ENCODE peak calls at places on chromosome 21, in eight cellular contexts. A is spleen, U is IMR-90, K is esophagus squamous epithelium, O is Peyer's patch, V is MM.1S, I is GM23338, E is HFF-Myc. Z is an unnamed sample.

GRCh38 chr21:27277122-27277521 is 310.2 kb upstream of the ADAMTS5 start:
- DNase-seq in A (no peak), U (peak), K (no peak), O (no peak), V (no peak), I (no peak), E (no peak), Z (no peak)

GRCh38 chr21:32829504-32829903 is 57.9 kb upstream of the PAXBP1 start:
- DNase-seq in A (no peak), U (no peak), K (no peak), O (no peak), V (no peak), I (no peak), E (no peak), Z (no peak)

GRCh38 chr21:17146426-17146825 is 366.4 kb upstream of the CXADR start:
- DNase-seq in A (no peak), U (no peak), K (no peak), O (no peak), V (no peak), I (peak), E (no peak), Z (no peak)

GRCh38 chr21:32990666-32991065 is 35.1 kb upstream of the OLIG2 start:
- DNase-seq in A (no peak), U (no peak), K (no peak), O (no peak), V (no peak), I (no peak), E (no peak), Z (no peak)

GRCh38 chr21:40043423-40043822 is 176.2 kb downstream of the PCP4 start:
- DNase-seq in A (no peak), U (no peak), K (no peak), O (no peak), V (no peak), I (peak), E (no peak), Z (no peak)

GRCh38 chr21:27564684-27565280 is 597.9 kb upstream of the ADAMTS5 start:
- DNase-seq in A (no peak), U (peak), K (no peak), O (peak), V (peak), I (peak), E (no peak), Z (no peak)

GRCh38 chr21:17340081-17340480 is 172.8 kb upstream of the CXADR start:
- DNase-seq in A (no peak), U (no peak), K (no peak), O (no peak), V (no peak), I (no peak), E (no peak), Z (no peak)

GRCh38 chr21:18191139-18191538 is 53.5 kb upstream of the CHODL start:
- DNase-seq in A (no peak), U (no peak), K (no peak), O (no peak), V (no peak), I (no peak), E (no peak), Z (no peak)

GRCh38 chr21:16176570-16176969 is 446.8 kb downstream of the USP25 start:
- DNase-seq in A (no peak), U (no peak), K (no peak), O (no peak), V (no peak), I (no peak), E (no peak), Z (no peak)

GRCh38 chr21:33541756-33542639 is at the start of gene GART:
- DNase-seq in A (peak), U (peak), K (peak), O (peak), V (peak), I (peak), E (peak), Z (peak)

GRCh38 chr21:25384782-25385181 is 222.5 kb downstream of the MRPL39 start:
- DNase-seq in A (no peak), U (no peak), K (no peak), O (no peak), V (no peak), I (no peak), E (no peak), Z (no peak)

GRCh38 chr21:22154579-22155274 is 1156.5 kb downstream of the NCAM2 start:
- DNase-seq in A (no peak), U (no peak), K (no peak), O (no peak), V (no peak), I (no peak), E (no peak), Z (no peak)

GRCh38 chr21:33033094-33033951 is 7.6 kb downstream of the OLIG2 start:
- DNase-seq in A (no peak), U (no peak), K (no peak), O (no peak), V (no peak), I (peak), E (no peak), Z (no peak)

GRCh38 chr21:17903929-17904639 is 84.9 kb upstream of the C21orf91 start:
- DNase-seq in A (no peak), U (no peak), K (no peak), O (no peak), V (no peak), I (no peak), E (no peak), Z (no peak)

GRCh38 chr21:36429672-36430546 is 44.7 kb downstream of the CHAF1B start:
- DNase-seq in A (peak), U (peak), K (peak), O (peak), V (no peak), I (peak), E (peak), Z (peak)
- H3K4me3 ChIP-seq in A (no peak), U (peak), K (peak), O (peak), V (no peak), I (no peak), E (peak), Z (peak)

DNA sequence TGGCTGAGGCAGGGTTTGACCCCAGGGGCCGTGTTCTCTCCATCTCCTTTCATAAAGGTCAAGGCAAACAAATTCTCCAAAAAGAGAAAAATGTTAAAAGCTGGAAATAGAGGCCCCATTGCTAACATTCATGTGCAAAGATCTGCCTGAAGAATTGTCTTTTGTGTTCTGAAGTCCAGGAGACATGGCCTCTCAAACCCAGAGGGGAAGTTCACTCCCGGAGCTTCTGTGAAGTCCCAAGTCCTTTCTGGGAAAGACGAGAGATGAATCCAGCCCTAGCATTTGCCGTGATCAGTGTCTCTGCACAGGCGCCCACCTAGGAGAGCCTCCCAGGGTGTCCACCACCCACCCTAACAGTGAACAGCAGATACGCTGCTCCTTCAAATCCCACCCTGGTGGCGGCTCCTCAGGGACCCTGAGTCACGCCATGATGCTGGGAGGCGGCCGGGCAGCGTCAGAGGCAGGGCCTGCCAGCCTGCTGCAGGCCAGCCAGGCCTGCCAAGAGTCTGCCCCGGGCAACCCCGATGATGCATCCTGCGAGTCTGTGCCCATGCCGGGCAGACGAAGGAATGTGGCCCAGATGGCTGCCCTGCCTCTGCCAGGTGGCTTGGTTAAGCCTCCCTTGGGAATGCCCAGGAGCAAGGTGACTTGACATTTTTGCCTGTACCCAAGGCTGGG is 5.2 kb upstream of the C2CD2 start:
- DNase-seq in A (no peak), U (no peak), K (no peak), O (peak), V (no peak), I (no peak), E (no peak), Z (no peak)
- H3K4me3 ChIP-seq in A (no peak), U (no peak), K (no peak), O (no peak), V (no peak), I (no peak), E (no peak), Z (no peak)

GRCh38 chr21:34548782-34549376 is 36.9 kb upstream of the KCNE1 start:
- DNase-seq in A (no peak), U (no peak), K (no peak), O (no peak), V (peak), I (no peak), E (no peak), Z (no peak)

GRCh38 chr21:34544032-34544496 is 32.1 kb upstream of the KCNE1 start:
- DNase-seq in A (no peak), U (peak), K (no peak), O (peak), V (peak), I (peak), E (peak), Z (no peak)

GRCh38 chr21:34543017-34543416 is 31.0 kb upstream of the KCNE1 start:
- DNase-seq in A (no peak), U (no peak), K (no peak), O (no peak), V (no peak), I (no peak), E (no peak), Z (no peak)

GRCh38 chr21:34546556-34546955 is 34.5 kb upstream of the KCNE1 start:
- DNase-seq in A (no peak), U (no peak), K (no peak), O (no peak), V (no peak), I (no peak), E (no peak), Z (no peak)

GRCh38 chr21:34545079-34545884 is 33.3 kb upstream of the KCNE1 start:
- DNase-seq in A (no peak), U (peak), K (no peak), O (no peak), V (peak), I (peak), E (no peak), Z (no peak)
- H3K4me3 ChIP-seq in A (no peak), U (no peak), K (no peak), O (no peak), V (peak), I (no peak), E (no peak), Z (no peak)

DNA sequence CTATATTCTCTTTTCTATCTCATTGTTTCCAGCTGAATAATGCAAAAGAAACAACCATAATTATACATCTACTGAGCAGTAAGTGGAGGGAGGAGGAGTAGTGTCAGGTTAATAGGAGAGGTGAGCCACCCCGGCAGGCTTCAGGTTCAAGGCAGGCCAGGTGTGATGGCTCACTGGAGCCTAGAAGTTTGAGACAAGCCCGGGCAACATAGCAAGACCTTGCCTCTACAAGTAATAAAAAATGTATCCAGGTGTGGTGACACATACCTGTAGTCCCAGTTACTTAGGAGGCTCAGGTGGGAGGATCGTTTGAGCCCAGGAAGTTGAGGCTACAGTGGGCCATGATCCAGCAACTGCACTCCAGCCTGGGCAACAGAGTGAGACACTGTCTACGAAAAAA is 1.9 kb upstream of the DIP2A start:
- DNase-seq in A (no peak), U (no peak), K (no peak), O (no peak), V (no peak), I (no peak), E (no peak), Z (no peak)
- H3K4me3 ChIP-seq in A (no peak), U (no peak), K (no peak), O (no peak), V (no peak), I (peak), E (peak), Z (no peak)

DNA sequence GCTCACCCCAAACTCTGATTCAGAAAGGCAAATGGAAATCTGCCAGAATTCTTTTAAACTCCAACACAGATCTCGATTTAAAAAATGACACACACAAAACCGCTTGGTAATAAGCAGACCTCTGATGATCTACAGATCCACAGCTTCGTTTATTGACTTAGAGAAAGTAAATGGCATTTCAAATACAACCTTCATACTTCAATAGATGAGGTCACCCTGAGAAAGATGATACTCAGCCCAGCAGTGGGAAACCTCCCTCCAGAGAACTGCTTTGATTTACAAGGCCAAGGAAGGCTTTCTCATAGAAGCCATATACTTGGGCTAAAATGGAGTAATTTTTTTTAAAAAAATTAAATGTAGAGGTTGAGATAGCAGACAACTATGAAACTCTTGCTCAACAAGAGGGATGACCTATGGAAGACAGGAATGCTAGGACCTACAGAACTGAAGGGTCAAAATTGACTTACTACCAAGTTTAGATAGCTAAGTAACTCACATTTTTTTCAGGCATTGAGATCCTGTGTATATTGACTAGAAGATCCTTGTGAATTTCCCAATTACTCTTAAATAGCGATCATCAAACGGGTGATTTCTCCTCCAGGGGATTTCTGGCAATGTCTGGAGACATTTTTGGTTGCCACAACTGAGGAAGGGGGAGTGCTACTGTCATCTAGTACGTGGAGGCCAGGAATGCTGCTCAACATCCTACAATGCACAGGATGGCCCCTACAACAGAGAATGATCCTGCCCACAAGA is 143.9 kb downstream of the CLIC6 start:
- DNase-seq in A (no peak), U (peak), K (no peak), O (no peak), V (no peak), I (no peak), E (no peak), Z (peak)
- H3K4me3 ChIP-seq in A (no peak), U (no peak), K (no peak), O (no peak), V (no peak), I (no peak), E (no peak), Z (no peak)

GRCh38 chr21:31343030-31343510 is 991 bp downstream of the TIAM1 start:
- DNase-seq in A (no peak), U (no peak), K (no peak), O (no peak), V (no peak), I (no peak), E (no peak), Z (no peak)
- H3K4me3 ChIP-seq in A (peak), U (no peak), K (peak), O (peak), V (no peak), I (peak), E (peak), Z (peak)

DNA sequence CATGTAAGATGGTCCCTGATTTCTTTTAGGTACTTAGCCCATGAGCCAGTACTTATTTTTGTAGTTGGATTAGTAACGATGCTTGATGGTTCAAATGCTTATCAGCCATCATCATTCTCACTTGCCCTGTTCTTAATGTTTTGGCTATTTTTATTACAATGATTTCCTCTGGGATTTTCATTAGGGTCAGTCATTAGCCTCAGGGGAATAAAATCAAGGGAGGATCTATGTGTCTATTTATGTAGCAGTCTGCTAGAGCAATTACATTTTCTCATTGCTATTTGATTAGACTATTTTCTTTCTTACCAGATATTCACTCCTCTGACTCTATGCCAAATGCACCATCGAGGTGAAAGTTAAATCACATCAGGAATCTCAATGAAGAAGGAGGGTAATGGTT is 10.9 kb upstream of the CCT8 start:
- DNase-seq in A (no peak), U (no peak), K (no peak), O (no peak), V (no peak), I (no peak), E (no peak), Z (no peak)
- H3K4me3 ChIP-seq in A (no peak), U (no peak), K (no peak), O (no peak), V (no peak), I (no peak), E (no peak), Z (no peak)

DNA sequence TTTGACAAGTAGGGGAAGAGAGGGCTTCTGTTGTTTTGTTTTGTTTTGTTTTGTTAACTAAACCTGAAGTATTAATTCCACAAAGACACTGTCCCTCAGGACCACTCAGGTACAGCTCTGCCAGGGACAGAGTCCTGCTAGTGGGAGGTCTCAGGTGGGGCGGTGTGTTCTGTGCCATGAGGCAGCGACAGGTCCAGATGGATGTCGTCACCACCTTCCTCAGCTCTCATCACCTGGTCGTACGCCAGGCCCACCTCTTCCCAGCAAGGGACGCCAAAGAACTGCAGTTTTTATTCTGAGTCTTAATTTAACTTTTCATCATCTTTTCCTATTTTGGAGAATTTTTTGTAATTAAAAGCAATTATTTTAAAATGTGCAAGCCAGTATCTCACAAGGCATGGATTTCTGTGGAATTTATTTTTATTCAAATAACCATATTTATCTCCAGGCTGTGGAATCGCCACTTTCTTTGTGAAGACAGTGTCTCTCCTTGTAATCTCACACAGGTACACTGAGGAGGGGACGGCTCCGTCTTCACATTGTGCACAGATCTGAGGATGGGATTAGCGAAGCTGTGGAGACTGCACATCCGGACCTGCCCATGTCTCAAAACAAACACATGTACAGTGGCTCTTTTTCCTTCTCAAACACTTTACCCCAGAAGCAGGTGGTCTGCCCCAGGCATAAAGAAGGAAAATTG is 62.5 kb downstream of the POFUT2 start:
- DNase-seq in A (no peak), U (no peak), K (no peak), O (no peak), V (no peak), I (no peak), E (no peak), Z (no peak)
- H3K4me3 ChIP-seq in A (no peak), U (no peak), K (no peak), O (no peak), V (no peak), I (no peak), E (no peak), Z (no peak)

DNA sequence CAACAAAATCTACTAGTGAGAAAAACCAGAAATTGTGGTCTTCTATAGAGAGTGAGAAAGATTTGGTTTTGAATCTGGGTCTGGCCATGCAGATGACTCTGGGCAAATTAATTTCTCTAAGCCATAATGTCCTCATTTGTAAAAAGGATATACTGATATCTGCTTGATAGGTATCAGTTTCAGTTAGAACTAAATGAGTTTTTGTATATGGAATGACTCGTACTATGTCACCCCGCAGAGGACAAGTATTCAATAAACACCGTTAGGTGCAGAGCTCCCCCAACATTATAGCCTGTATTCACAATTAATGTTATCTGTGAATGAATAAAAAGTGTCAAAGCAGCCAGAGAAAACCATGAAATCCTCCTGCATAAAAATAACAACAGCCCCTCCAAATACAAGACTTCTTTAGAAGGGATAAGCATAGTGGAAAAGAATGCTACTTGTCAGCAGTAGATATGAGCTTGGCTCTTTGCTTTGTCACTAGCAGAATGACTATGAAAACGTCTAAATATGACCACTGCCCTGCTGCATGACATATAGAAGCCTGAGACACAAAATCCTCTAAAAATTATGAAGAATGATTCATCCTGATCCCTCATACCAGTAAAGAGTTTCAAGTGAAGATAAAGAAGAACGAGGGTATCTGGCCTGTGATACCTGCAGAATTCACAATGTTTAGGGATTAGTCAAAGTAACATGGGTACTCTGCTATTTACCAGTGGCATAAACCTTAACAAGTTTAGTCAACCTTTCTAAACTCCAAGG is 17.8 kb downstream of the SCAF4 start:
- DNase-seq in A (no peak), U (peak), K (no peak), O (no peak), V (no peak), I (no peak), E (no peak), Z (no peak)
- H3K4me3 ChIP-seq in A (no peak), U (no peak), K (no peak), O (no peak), V (no peak), I (no peak), E (no peak), Z (no peak)

GRCh38 chr21:38938343-38938742 is 132.6 kb downstream of the ETS2 start:
- DNase-seq in A (no peak), U (peak), K (no peak), O (peak), V (peak), I (peak), E (no peak), Z (no peak)
- H3K4me3 ChIP-seq in A (no peak), U (no peak), K (no peak), O (no peak), V (no peak), I (no peak), E (no peak), Z (no peak)